ENCODE peak calls at places on chromosomes 1 and 21, in nine cellular contexts. Y, U, J, F, Q, K, W, X and I are unnamed samples.
A peak's percentile ranks its signal among the peaks of the same experiment; 100 is the strongest.

GRCh38 chr1:89952021-89952995 is 42.6 kb upstream of the ZNF326 start:
- DNase-seq in Y (no peak), U (no peak), J (peak; percentile 88), F (no peak), Q (no peak), K (no peak), W (no peak), X (peak; percentile 70), I (no peak)

GRCh38 chr1:84298688-84299535 is 2.6 kb upstream of the SAMD13 start:
- DNase-seq in Y (no peak), U (peak; percentile 80), J (no peak), F (peak; percentile 30), Q (peak; percentile 51), K (peak; percentile 47), W (no peak), X (peak; percentile 59), I (no peak)

GRCh38 chr1:6497215-6497866 is 5.9 kb upstream of the PLEKHG5 start:
- DNase-seq in Y (peak; percentile 53), U (no peak), J (peak; percentile 19), F (peak; percentile 66), Q (no peak), K (no peak), W (no peak), X (peak; percentile 52), I (no peak)

GRCh38 chr1:244349103-244349531 is 102.6 kb downstream of the ADSS2 start:
- DNase-seq in Y (no peak), U (no peak), J (peak; percentile 84), F (no peak), Q (peak; percentile 51), K (no peak), W (no peak), X (peak; percentile 91), I (no peak)

GRCh38 chr1:155107309-155108283 is 20.1 kb upstream of the EFNA1 start:
- DNase-seq in Y (no peak), U (no peak), J (no peak), F (no peak), Q (no peak), K (no peak), W (no peak), X (no peak), I (no peak)

GRCh38 chr1:30523055-30524020 is 200.0 kb downstream of the MATN1 start:
- DNase-seq in Y (no peak), U (no peak), J (peak; percentile 96), F (no peak), Q (no peak), K (no peak), W (no peak), X (no peak), I (no peak)

GRCh38 chr1:11311816-11312755 is 39.1 kb downstream of the UBIAD1 start:
- DNase-seq in Y (no peak), U (no peak), J (no peak), F (no peak), Q (no peak), K (no peak), W (no peak), X (no peak), I (no peak)

GRCh38 chr1:234525156-234525774 is 46.3 kb upstream of the TARBP1 start:
- DNase-seq in Y (no peak), U (no peak), J (no peak), F (no peak), Q (peak; percentile 58), K (no peak), W (no peak), X (no peak), I (no peak)

GRCh38 chr21:16218682-16219343 is 489.0 kb downstream of the USP25 start:
- DNase-seq in Y (no peak), U (no peak), J (no peak), F (no peak), Q (no peak), K (no peak), W (no peak), X (no peak), I (no peak)

GRCh38 chr1:84774674-84775548 is 84.7 kb upstream of the SSX2IP start:
- DNase-seq in Y (no peak), U (no peak), J (no peak), F (peak; percentile 66), Q (no peak), K (no peak), W (no peak), X (no peak), I (peak; percentile 52)

GRCh38 chr21:43983860-43984420 is 28.2 kb upstream of the TRAPPC10 start:
- DNase-seq in Y (no peak), U (no peak), J (no peak), F (no peak), Q (no peak), K (peak; percentile 36), W (no peak), X (no peak), I (no peak)

GRCh38 chr1:21492171-21492625 is 17.0 kb upstream of the ALPL start:
- DNase-seq in Y (no peak), U (no peak), J (no peak), F (no peak), Q (no peak), K (no peak), W (no peak), X (no peak), I (no peak)

GRCh38 chr1:209840611-209841010 is 12.8 kb downstream of the UTP25 start:
- DNase-seq in Y (no peak), U (no peak), J (no peak), F (no peak), Q (no peak), K (no peak), W (no peak), X (no peak), I (no peak)

GRCh38 chr1:155940531-155940992 is 876 bp upstream of the RXFP4 start:
- DNase-seq in Y (no peak), U (no peak), J (peak; percentile 34), F (peak; percentile 84), Q (peak; percentile 56), K (no peak), W (no peak), X (peak; percentile 43), I (no peak)

GRCh38 chr1:23865543-23865930 is 2.6 kb downstream of the FUCA1 start:
- DNase-seq in Y (no peak), U (no peak), J (peak; percentile 72), F (peak; percentile 86), Q (peak; percentile 91), K (no peak), W (no peak), X (no peak), I (no peak)

GRCh38 chr21:42352433-42353095 is 1.8 kb upstream of the TFF2 start:
- DNase-seq in Y (no peak), U (peak; percentile 44), J (no peak), F (no peak), Q (no peak), K (no peak), W (no peak), X (no peak), I (no peak)

GRCh38 chr1:57796609-57797008 is 372.7 kb upstream of the DAB1 start:
- DNase-seq in Y (no peak), U (no peak), J (no peak), F (peak; percentile 1), Q (no peak), K (no peak), W (no peak), X (no peak), I (no peak)

GRCh38 chr1:6491480-6491962 is at the start of gene PLEKHG5:
- DNase-seq in Y (no peak), U (no peak), J (peak; percentile 46), F (no peak), Q (no peak), K (no peak), W (no peak), X (peak; percentile 78), I (no peak)

GRCh38 chr1:201656670-201657032 is 117.7 kb downstream of the NAV1 start:
- DNase-seq in Y (no peak), U (no peak), J (no peak), F (no peak), Q (no peak), K (no peak), W (no peak), X (peak; percentile 76), I (no peak)

GRCh38 chr21:15730484-15731242 is 881 bp downstream of the USP25 start:
- DNase-seq in Y (no peak), U (no peak), J (no peak), F (peak; percentile 39), Q (no peak), K (peak; percentile 43), W (no peak), X (peak; percentile 21), I (no peak)

GRCh38 chr21:33688343-33688742 is 46.0 kb downstream of the ITSN1 start:
- DNase-seq in Y (no peak), U (no peak), J (no peak), F (no peak), Q (no peak), K (no peak), W (no peak), X (no peak), I (no peak)

GRCh38 chr1:173195596-173196088 is 11.5 kb downstream of the TNFSF4 start:
- DNase-seq in Y (no peak), U (no peak), J (no peak), F (no peak), Q (no peak), K (no peak), W (no peak), X (no peak), I (no peak)

GRCh38 chr1:221241592-221241991 is 362.3 kb downstream of the HLX start:
- DNase-seq in Y (no peak), U (no peak), J (no peak), F (no peak), Q (no peak), K (no peak), W (no peak), X (no peak), I (no peak)

GRCh38 chr1:25503551-25504426 is 39.6 kb upstream of the LDLRAP1 start:
- DNase-seq in Y (peak; percentile 59), U (peak; percentile 84), J (no peak), F (peak; percentile 69), Q (peak; percentile 25), K (no peak), W (no peak), X (no peak), I (no peak)

GRCh38 chr21:45220106-45220505 is 67.6 kb downstream of the POFUT2 start:
- DNase-seq in Y (no peak), U (no peak), J (no peak), F (no peak), Q (peak; percentile 63), K (no peak), W (no peak), X (no peak), I (no peak)

GRCh38 chr21:33286600-33287456 is 20.7 kb downstream of the IL10RB start:
- DNase-seq in Y (no peak), U (peak; percentile 70), J (peak; percentile 33), F (peak; percentile 16), Q (peak; percentile 60), K (no peak), W (no peak), X (peak; percentile 3), I (no peak)

GRCh38 chr1:154466136-154466665 is 35.8 kb upstream of the TDRD10 start:
- DNase-seq in Y (peak; percentile 22), U (peak; percentile 38), J (no peak), F (no peak), Q (no peak), K (no peak), W (no peak), X (no peak), I (no peak)

GRCh38 chr1:34126486-34126885 is 38.5 kb downstream of the CSMD2 start:
- DNase-seq in Y (no peak), U (no peak), J (no peak), F (no peak), Q (no peak), K (no peak), W (no peak), X (no peak), I (no peak)

GRCh38 chr1:118075116-118075515 is 109.9 kb downstream of the SPAG17 start:
- DNase-seq in Y (no peak), U (no peak), J (no peak), F (no peak), Q (no peak), K (no peak), W (no peak), X (no peak), I (no peak)

GRCh38 chr21:41230530-41230929 is 62.6 kb downstream of the BACE2 start:
- DNase-seq in Y (no peak), U (no peak), J (no peak), F (no peak), Q (no peak), K (no peak), W (no peak), X (no peak), I (no peak)

GRCh38 chr21:44985441-44986401 is 45.9 kb downstream of the SLX9 start:
- DNase-seq in Y (no peak), U (peak; percentile 75), J (no peak), F (no peak), Q (no peak), K (no peak), W (no peak), X (no peak), I (no peak)